ENCODE peak calls at places on chromosomes 6 and 20, in ten cellular contexts. D is natural killer cell; W is astrocyte of the spinal cord; F is ascending aorta; K is left ventricle myocardium inferior; Y is coronary artery; O is CD4-positive, alpha-beta T cell; T is A549; L is PC-3; X is astrocyte. R is an unnamed sample.

GRCh38 chr6:124076336-124077048 is 272.8 kb downstream of the NKAIN2 start:
- DNase-seq in D (no peak), W (peak; percentile 18), F (no peak), K (no peak), Y (no peak), O (no peak), T (no peak), L (no peak), X (no peak), R (no peak)

GRCh38 chr20:31674895-31675827 is 37.4 kb downstream of the COX4I2 start:
- DNase-seq in D (peak; percentile 58), W (peak; percentile 73), F (peak; percentile 62), K (peak; percentile 66), Y (peak; percentile 85), O (peak; percentile 66), T (no peak), L (peak; percentile 86), X (peak; percentile 85), R (no peak)

GRCh38 chr20:10673831-10674683 is at the start of gene JAG1:
- DNase-seq in D (peak; percentile 81), W (peak; percentile 97), F (peak; percentile 82), K (peak; percentile 95), Y (peak; percentile 97), O (peak; percentile 35), T (peak; percentile 97), L (peak; percentile 99), X (peak; percentile 83), R (peak; percentile 99)

GRCh38 chr20:47318027-47318595 is 38.4 kb downstream of the ZMYND8 start:
- DNase-seq in D (no peak), W (no peak), F (no peak), K (no peak), Y (no peak), O (no peak), T (peak; percentile 82), L (peak; percentile 75), X (peak; percentile 75), R (no peak)

GRCh38 chr6:53813801-53814200 is 19.0 kb downstream of the LRRC1 start:
- DNase-seq in D (no peak), W (no peak), F (no peak), K (no peak), Y (no peak), O (no peak), T (no peak), L (no peak), X (no peak), R (no peak)

GRCh38 chr20:63829943-63830820 is 882 bp downstream of the ZBTB46 start:
- DNase-seq in D (no peak), W (no peak), F (no peak), K (no peak), Y (no peak), O (no peak), T (no peak), L (no peak), X (no peak), R (no peak)

GRCh38 chr6:137913434-137913833 is 46.4 kb downstream of the TNFAIP3 start:
- DNase-seq in D (no peak), W (no peak), F (no peak), K (no peak), Y (no peak), O (no peak), T (no peak), L (no peak), X (no peak), R (no peak)

GRCh38 chr6:139663996-139664395 is 289.5 kb upstream of the CITED2 start:
- DNase-seq in D (no peak), W (no peak), F (no peak), K (no peak), Y (no peak), O (no peak), T (no peak), L (no peak), X (no peak), R (no peak)

GRCh38 chr6:101572627-101573026 is 179.1 kb downstream of the GRIK2 start:
- DNase-seq in D (no peak), W (no peak), F (no peak), K (no peak), Y (no peak), O (no peak), T (no peak), L (no peak), X (no peak), R (no peak)

GRCh38 chr6:150345786-150346185 is 23.0 kb upstream of the IYD start:
- DNase-seq in D (no peak), W (no peak), F (no peak), K (no peak), Y (no peak), O (no peak), T (no peak), L (peak; percentile 71), X (peak; percentile 62), R (no peak)

GRCh38 chr6:134676307-134677281 is 273.3 kb downstream of the ALDH8A1 start:
- DNase-seq in D (no peak), W (peak; percentile 95), F (no peak), K (no peak), Y (no peak), O (no peak), T (no peak), L (no peak), X (peak; percentile 29), R (peak; percentile 85)

GRCh38 chr20:1500496-1500895 is 9.3 kb upstream of the SIRPB2 start:
- DNase-seq in D (no peak), W (no peak), F (no peak), K (no peak), Y (no peak), O (no peak), T (no peak), L (no peak), X (no peak), R (no peak)

GRCh38 chr6:169751242-169752073 is at the start of the genes DYNLT2 and ERMARD:
- DNase-seq in D (peak; percentile 95), W (peak; percentile 96), F (peak; percentile 78), K (peak; percentile 93), Y (peak; percentile 95), O (peak; percentile 94), T (peak; percentile 93), L (peak; percentile 92), X (peak; percentile 88), R (peak; percentile 98)
- TF ChIP-seq CTCF in D (no peak), W (peak; percentile 2), F (peak; percentile 3), K (peak; percentile 56), Y (no peak), O (no peak), T (no peak), L (no peak), X (no peak), R (peak; percentile 30)

GRCh38 chr6:169020821-169021220 is 232.8 kb downstream of the THBS2 start:
- DNase-seq in D (no peak), W (no peak), F (no peak), K (no peak), Y (no peak), O (no peak), T (no peak), L (no peak), X (no peak), R (no peak)

GRCh38 chr6:169016758-169017157 is 236.9 kb downstream of the THBS2 start:
- DNase-seq in D (no peak), W (no peak), F (no peak), K (no peak), Y (no peak), O (no peak), T (no peak), L (no peak), X (no peak), R (no peak)

GRCh38 chr6:169022079-169022478 is 231.6 kb downstream of the THBS2 start:
- DNase-seq in D (no peak), W (no peak), F (no peak), K (no peak), Y (no peak), O (no peak), T (no peak), L (no peak), X (no peak), R (no peak)

GRCh38 chr6:169019111-169019510 is 234.5 kb downstream of the THBS2 start:
- DNase-seq in D (no peak), W (no peak), F (no peak), K (no peak), Y (no peak), O (no peak), T (no peak), L (no peak), X (no peak), R (no peak)

DNA sequence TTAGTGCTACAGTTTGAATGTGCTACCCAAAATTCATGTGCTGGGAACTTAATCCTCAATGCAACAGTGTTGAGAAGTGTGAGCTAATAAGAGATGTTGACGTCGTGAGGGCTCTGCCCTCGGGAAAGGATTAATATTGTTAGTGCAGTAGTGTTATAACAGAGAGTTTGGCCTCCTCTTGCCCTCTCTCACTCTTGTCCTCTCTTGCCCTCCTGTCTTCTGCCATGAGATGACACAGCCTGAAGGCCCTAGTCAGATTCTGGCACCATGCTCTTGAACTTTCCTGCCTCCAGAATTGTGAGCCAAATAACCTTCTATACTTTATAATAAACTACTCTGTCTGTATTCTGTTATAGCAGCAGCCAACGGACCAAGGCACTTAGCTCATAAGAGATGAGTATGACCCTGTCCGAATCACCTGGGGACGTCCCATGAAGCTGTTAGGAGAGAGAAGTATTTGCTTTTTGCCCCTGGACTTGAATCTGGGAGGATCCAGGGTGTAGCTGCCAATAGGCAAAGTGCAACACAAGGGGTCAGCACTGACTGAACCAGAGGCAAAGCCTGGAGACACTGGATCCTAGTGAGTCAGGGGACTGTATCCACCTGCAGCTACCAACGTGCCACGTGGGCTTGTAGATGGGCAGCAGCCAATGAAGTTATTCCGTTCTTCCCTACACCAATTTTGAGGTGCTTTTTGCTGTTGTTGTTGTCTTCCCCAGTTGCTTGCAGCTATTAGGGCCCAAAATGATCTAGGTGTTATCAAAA is 233.7 kb downstream of the THBS2 start:
- DNase-seq in D (no peak), W (no peak), F (no peak), K (no peak), Y (no peak), O (no peak), T (peak; percentile 6), L (peak; percentile 28), X (no peak), R (no peak)
- TF ChIP-seq CTCF in D (no peak), W (peak; percentile 4), F (no peak), K (no peak), Y (no peak), O (no peak), T (no peak), L (peak; percentile 30), X (no peak), R (no peak)

GRCh38 chr20:14142171-14142570 is 146.9 kb downstream of the MACROD2 start:
- DNase-seq in D (no peak), W (peak; percentile 42), F (no peak), K (no peak), Y (no peak), O (no peak), T (peak; percentile 79), L (peak; percentile 75), X (peak; percentile 26), R (no peak)
- TF ChIP-seq CTCF in D (no peak), W (peak; percentile 44), F (no peak), K (peak; percentile 68), Y (no peak), O (no peak), T (peak; percentile 85), L (peak; percentile 81), X (peak; percentile 52), R (peak; percentile 37)

DNA sequence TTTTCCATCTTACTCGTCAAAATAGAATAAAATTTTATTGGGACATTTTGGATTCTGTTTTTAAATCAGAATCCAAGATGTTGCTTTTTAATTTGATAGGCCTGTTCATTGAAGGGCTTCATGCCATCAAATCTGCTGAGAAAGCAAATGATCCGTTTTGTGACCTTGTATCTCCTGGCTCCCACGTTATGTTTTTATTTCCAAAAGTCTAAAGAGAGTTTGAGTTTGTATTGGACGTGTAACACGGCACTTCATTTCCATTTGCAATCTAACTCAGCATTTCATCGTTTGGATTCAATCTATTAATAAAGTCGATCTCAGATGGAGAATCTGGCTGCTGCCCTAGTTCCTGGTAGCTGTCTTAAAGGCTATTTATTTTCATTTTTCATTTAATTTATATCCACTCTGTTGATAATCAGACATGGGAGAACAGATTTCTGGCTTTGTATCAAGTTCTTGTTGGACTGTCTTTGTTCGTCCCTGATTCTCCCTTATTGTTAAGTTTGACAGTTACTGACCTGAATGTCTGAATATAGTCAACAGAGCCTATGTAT is 17.0 kb downstream of the KIF25 start:
- DNase-seq in D (no peak), W (no peak), F (no peak), K (no peak), Y (no peak), O (no peak), T (no peak), L (no peak), X (no peak), R (no peak)
- TF ChIP-seq CTCF in D (no peak), W (no peak), F (no peak), K (no peak), Y (no peak), O (no peak), T (no peak), L (no peak), X (no peak), R (no peak)

R was measured in osteocyte.